ENCODE peak calls at places on chromosomes 13 and 19, in nine cellular contexts. J is IMR-90; X is lung; K is iris pigment epithelial cell; W is stimulated activated CD8-positive, alpha-beta memory T cell treated with anti-CD3 and anti-CD28 coated beads, Interleukin-7, amount 100 ng/mL, for 24 hours; V is germinal center; S is psoas muscle; I is activated CD4-positive, alpha-beta T cell treated with anti-CD3 and anti-CD28 coated beads for 24 hours; D is ELF-1. T is an unnamed sample.

GRCh38 chr13:76637651-76638111 is 248.5 kb downstream of the KCTD12 start:
- DNase-seq in X (no peak), V (no peak), I (no peak), D (no peak), W (no peak), S (no peak), J (peak; percentile 1), K (peak; percentile 74), T (no peak)

GRCh38 chr13:49446473-49446872 is 2.4 kb downstream of the SETDB2 start:
- DNase-seq in S (no peak), X (no peak), D (no peak), J (no peak), W (no peak), K (no peak), I (no peak), V (no peak), T (no peak)

GRCh38 chr19:41442473-41443360 is at the start of gene ERICH4:
- DNase-seq in V (no peak), W (no peak), I (no peak), D (no peak), K (no peak), S (no peak), J (no peak), X (no peak), T (no peak)

GRCh38 chr13:72820156-72820897 is 38.4 kb downstream of the PIBF1 start:
- DNase-seq in J (peak; percentile 76), D (no peak), I (no peak), V (no peak), W (no peak), K (peak; percentile 80), X (no peak), S (no peak), T (no peak)

GRCh38 chr13:35164324-35164932 is 222.4 kb downstream of the NBEA start:
- DNase-seq in S (no peak), V (peak; percentile 8), X (no peak), W (no peak), K (peak; percentile 27), J (peak; percentile 27), D (no peak), I (no peak), T (no peak)

GRCh38 chr13:44818428-44818827 is 170.8 kb downstream of the NUFIP1 start:
- DNase-seq in V (no peak), J (peak; percentile 43), S (no peak), K (peak; percentile 69), I (no peak), D (peak; percentile 69), W (no peak), X (no peak), T (no peak)

GRCh38 chr19:2603320-2603719 is 99.2 kb downstream of the GNG7 start:
- DNase-seq in K (peak; percentile 29), X (no peak), S (peak; percentile 63), V (no peak), W (no peak), I (no peak), J (no peak), D (peak; percentile 93), T (no peak)

GRCh38 chr19:55149078-55150003 is at the start of gene TNNT1:
- DNase-seq in V (no peak), K (no peak), I (no peak), S (peak; percentile 66), W (no peak), X (no peak), J (no peak), D (peak; percentile 86), T (no peak)

GRCh38 chr13:105894711-105895110 is 640.8 kb downstream of the EFNB2 start:
- DNase-seq in D (no peak), V (no peak), K (no peak), I (no peak), J (no peak), X (no peak), S (no peak), W (no peak), T (no peak)

GRCh38 chr13:49524740-49525501 is 29.2 kb downstream of the PHF11 start:
- DNase-seq in I (no peak), X (no peak), D (no peak), S (no peak), K (no peak), V (no peak), W (no peak), J (no peak), T (no peak)

GRCh38 chr19:41325947-41326706 is 16.2 kb downstream of the CCDC97 start:
- DNase-seq in D (peak; percentile 64), K (peak; percentile 90), J (peak; percentile 80), V (peak; percentile 84), X (no peak), I (no peak), S (no peak), W (no peak), T (peak; percentile 89)

GRCh38 chr13:23372264-23372905 is 61.1 kb downstream of the SACS start:
- DNase-seq in V (no peak), W (no peak), D (no peak), J (peak; percentile 87), S (no peak), I (no peak), K (peak; percentile 57), X (no peak), T (peak; percentile 2)

GRCh38 chr19:35162471-35163326 is 8.2 kb downstream of the FXYD5 start:
- DNase-seq in J (no peak), D (peak; percentile 83), V (no peak), X (no peak), K (peak; percentile 55), I (no peak), S (no peak), W (no peak), T (no peak)

GRCh38 chr19:17125728-17126677 is 50.4 kb downstream of the MYO9B start:
- DNase-seq in D (no peak), X (peak; percentile 49), W (peak; percentile 43), I (peak; percentile 41), J (peak; percentile 25), S (peak; percentile 66), K (peak; percentile 62), V (peak; percentile 77), T (no peak)

GRCh38 chr19:7494416-7495098 is 5.7 kb upstream of the PEX11G start:
- DNase-seq in S (peak; percentile 40), D (peak; percentile 49), X (no peak), I (no peak), V (no peak), W (no peak), J (no peak), K (no peak), T (no peak)

GRCh38 chr19:6038634-6039405 is 60.9 kb upstream of the RANBP3 start:
- DNase-seq in K (peak; percentile 49), W (no peak), I (no peak), V (peak; percentile 63), X (peak; percentile 19), D (no peak), S (no peak), J (peak; percentile 66), T (peak; percentile 4)

GRCh38 chr19:13781547-13781946 is 7.3 kb downstream of the C19orf53 start:
- DNase-seq in I (no peak), D (peak; percentile 83), X (peak; percentile 75), J (peak; percentile 81), S (peak; percentile 78), V (no peak), W (no peak), K (peak; percentile 93), T (no peak)